ENCODE peak calls at places on chromosomes 7 and 10, in five cellular contexts. X, P, H, M and E are unnamed samples.

GRCh38 chr7:5997210-5997808 is 11.5 kb downstream of the PMS2 start:
- DNase-seq in M (peak), P (no peak), H (peak), X (peak), E (peak)

GRCh38 chr10:70176441-70176840 is 6.1 kb upstream of the SAR1A start:
- DNase-seq in M (no peak), P (no peak), X (no peak), H (no peak), E (no peak)

GRCh38 chr7:137007001-137007725 is 138.7 kb downstream of the CHRM2 start:
- DNase-seq in P (no peak), X (no peak), M (no peak), H (no peak), E (no peak)

GRCh38 chr7:132618956-132619305 is 42.7 kb upstream of the PLXNA4 start:
- DNase-seq in P (no peak), H (no peak), X (no peak), M (no peak), E (no peak)

GRCh38 chr7:51278797-51279196 is 37.8 kb downstream of the COBL start:
- DNase-seq in H (no peak), M (no peak), P (peak), X (no peak), E (no peak)

GRCh38 chr7:78803471-78803870 is 650.0 kb downstream of the MAGI2 start:
- DNase-seq in X (no peak), M (no peak), H (no peak), P (no peak), E (peak)

GRCh38 chr7:156848979-156849378 is 44.0 kb downstream of the LMBR1 start:
- DNase-seq in H (no peak), M (no peak), X (no peak), P (no peak), E (no peak)

GRCh38 chr10:133246236-133246626 is 8.6 kb downstream of the VENTX start:
- DNase-seq in X (no peak), P (no peak), M (no peak), H (no peak), E (no peak)

GRCh38 chr7:27118580-27118979 is 12.0 kb downstream of the HOXA4 start:
- DNase-seq in M (no peak), H (no peak), P (no peak), X (no peak), E (no peak)

DNA sequence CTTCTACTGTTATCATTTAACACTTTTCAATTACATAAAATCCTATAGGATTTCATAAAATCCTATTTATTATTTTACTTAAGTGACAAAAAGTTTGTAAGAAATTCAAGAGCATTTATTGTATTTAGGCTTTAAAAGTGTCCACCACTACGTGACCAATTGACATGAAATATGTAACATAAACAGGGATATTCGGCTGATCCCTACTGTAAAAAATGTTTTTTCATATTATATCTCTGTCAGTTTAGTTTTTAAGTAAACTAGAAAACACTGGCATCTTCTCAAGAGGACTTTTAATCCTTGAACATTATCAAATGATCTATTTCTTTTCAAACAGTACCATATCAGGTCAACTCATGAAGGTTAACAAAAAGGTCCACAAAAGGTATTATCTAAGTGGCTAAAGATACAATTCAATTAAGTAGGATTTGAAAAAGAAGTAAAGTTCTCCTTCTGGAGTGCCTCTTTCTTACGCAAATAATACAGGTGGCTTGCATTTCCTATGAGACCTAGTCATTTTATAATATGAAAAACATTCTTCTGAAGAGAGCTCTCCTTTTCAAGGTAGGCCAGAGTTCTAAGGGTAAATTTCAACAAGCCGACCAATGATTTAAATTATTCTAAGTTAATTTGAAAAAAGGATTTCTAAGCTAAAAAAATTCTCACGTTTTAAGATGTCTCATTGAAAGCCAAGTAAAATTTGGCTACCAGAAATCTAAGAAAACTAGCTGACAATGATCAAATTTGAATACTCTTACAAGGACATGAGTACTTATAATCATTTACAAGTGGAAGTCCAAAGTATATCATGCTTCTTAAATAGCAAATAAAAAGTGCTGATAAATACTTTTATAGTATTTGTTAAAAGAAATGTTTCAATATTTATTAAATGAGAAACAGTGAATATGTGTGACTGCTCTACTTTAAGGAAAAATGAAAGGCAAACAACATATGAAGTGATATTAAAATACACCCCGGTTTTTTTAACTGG is 133.5 kb downstream of the NRBF2 start:
- DNase-seq in M (no peak), H (no peak), P (no peak), X (no peak), E (no peak)
- H3K27ac ChIP-seq in M (peak), H (peak), P (peak), X (peak), E (peak)

GRCh38 chr7:154440656-154441055 is 388.5 kb downstream of the DPP6 start:
- DNase-seq in H (no peak), P (no peak), M (no peak), X (no peak), E (no peak)

GRCh38 chr7:154440058-154440457 is 387.9 kb downstream of the DPP6 start:
- DNase-seq in H (no peak), M (no peak), P (no peak), X (no peak), E (no peak)

GRCh38 chr7:154441811-154442210 is 389.6 kb downstream of the DPP6 start:
- DNase-seq in P (no peak), H (no peak), X (no peak), M (no peak), E (no peak)

GRCh38 chr7:154438571-154438970 is 386.4 kb downstream of the DPP6 start:
- DNase-seq in M (no peak), H (no peak), P (no peak), X (no peak), E (no peak)

DNA sequence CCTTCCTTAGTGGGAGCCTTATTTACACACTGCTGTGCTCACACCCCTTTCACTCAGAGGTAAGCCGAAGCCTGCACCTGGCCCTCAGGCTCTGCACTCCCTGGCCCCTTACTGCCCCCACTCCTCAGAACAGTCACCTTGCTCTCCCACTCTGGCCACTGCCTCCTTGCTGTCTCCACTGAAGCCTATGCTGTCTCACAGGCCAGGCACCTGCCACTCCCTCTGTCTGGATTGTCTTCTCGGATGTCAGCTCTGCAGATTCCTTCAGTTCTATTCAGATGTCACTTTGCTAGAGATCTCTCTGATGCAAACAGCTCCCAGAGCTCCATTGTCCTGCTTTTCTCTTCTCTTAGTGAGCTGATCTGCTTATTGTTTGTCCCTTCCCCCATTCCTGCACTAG is 390.7 kb downstream of the DPP6 start:
- DNase-seq in X (no peak), M (no peak), H (no peak), P (no peak), E (no peak)
- H3K4me3 ChIP-seq in X (no peak), M (no peak), H (no peak), P (no peak), E (no peak)

GRCh38 chr7:120591-120991 is 71.8 kb upstream of the FAM20C start:
- DNase-seq in P (peak), X (no peak), M (no peak), H (no peak), E (no peak)
- TF ChIP-seq CTCF in P (no peak), X (no peak), M (no peak), H (no peak), E (no peak)

GRCh38 chr10:102152545-102152890 is 329 bp downstream of the NOLC1 start:
- DNase-seq in H (no peak), M (peak), P (no peak), X (no peak), E (peak)
- H3K27ac ChIP-seq in H (peak), M (peak), P (peak), X (peak), E (peak)

GRCh38 chr7:100484636-100485114 is 948 bp downstream of the NYAP1 start:
- DNase-seq in M (no peak), P (no peak), X (no peak), H (no peak), E (no peak)
- H3K4me3 ChIP-seq in M (no peak), P (no peak), X (no peak), H (no peak), E (peak)

GRCh38 chr7:128352138-128352537 is 8.4 kb upstream of the RBM28 start:
- DNase-seq in M (no peak), H (no peak), X (peak), P (peak), E (no peak)
- TF ChIP-seq CTCF in M (no peak), H (peak), X (peak), P (peak), E (no peak)

DNA sequence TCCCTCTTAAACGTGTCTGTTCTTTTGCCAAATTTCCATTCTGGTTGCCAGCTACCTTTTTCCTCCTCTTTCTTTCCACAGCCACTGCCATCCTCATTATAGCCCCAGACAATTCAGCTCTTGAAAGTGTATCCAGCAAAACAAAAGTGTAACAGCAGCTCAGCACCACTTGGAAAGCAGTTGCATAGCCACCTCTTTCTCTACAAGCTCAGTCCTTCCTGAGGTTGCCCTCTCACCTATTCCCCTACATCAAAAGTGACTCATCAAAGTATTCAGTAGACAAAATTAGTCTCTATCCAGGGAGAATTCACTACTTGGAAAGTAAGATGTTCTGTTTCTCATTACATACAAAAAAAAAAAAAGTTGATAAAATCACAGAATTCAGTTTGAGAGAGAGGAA is 26.8 kb upstream of the EPHB6 start:
- DNase-seq in P (no peak), X (no peak), M (no peak), H (no peak), E (no peak)
- H3K27ac ChIP-seq in P (no peak), X (no peak), M (no peak), H (no peak), E (no peak)